ENCODE peak calls at places on chromosome 17, in six cellular contexts. R, D, S, Q, Y and K are unnamed samples.

GRCh38 chr17:75241996-75242460 is 19.4 kb downstream of the GGA3 start:
- DNase-seq in R (no peak), Y (no peak), D (no peak), S (no peak), Q (no peak), K (peak; percentile 52)

GRCh38 chr17:34443832-34444469 is 80.9 kb upstream of the CCL1 start:
- DNase-seq in D (peak; percentile 24), Q (no peak), R (peak; percentile 43), Y (peak; percentile 62), S (peak; percentile 76), K (no peak)

GRCh38 chr17:81251091-81251942 is 12.2 kb downstream of the NDUFAF8 start:
- DNase-seq in R (no peak), S (no peak), D (no peak), Y (no peak), Q (no peak), K (no peak)

GRCh38 chr17:34670618-34671017 is 91.2 kb downstream of the TMEM132E start:
- DNase-seq in D (no peak), S (no peak), Y (no peak), R (no peak), Q (no peak), K (no peak)

GRCh38 chr17:73757324-73757942 is 113.2 kb upstream of the SDK2 start:
- DNase-seq in S (no peak), Q (no peak), Y (no peak), R (no peak), D (no peak), K (no peak)

GRCh38 chr17:17792143-17792550 is 44.6 kb downstream of the SREBF1 start:
- DNase-seq in R (no peak), D (no peak), Q (no peak), Y (no peak), S (peak; percentile 61), K (no peak)

GRCh38 chr17:4598776-4599504 is 14.6 kb downstream of the SMTNL2 start:
- DNase-seq in Q (no peak), R (no peak), S (peak; percentile 27), Y (no peak), D (no peak), K (peak; percentile 51)

GRCh38 chr17:6534846-6535514 is 21.4 kb downstream of the PITPNM3 start:
- DNase-seq in R (no peak), D (no peak), Q (no peak), S (no peak), Y (no peak), K (no peak)

GRCh38 chr17:50267074-50267841 is 7.0 kb upstream of the TMEM92 start:
- DNase-seq in S (peak; percentile 52), Q (no peak), D (no peak), Y (no peak), R (no peak), K (peak; percentile 47)

GRCh38 chr17:41734139-41734948 is at the start of gene HAP1:
- DNase-seq in D (no peak), Y (peak; percentile 93), S (peak; percentile 83), R (peak; percentile 76), Q (no peak), K (peak; percentile 8)

GRCh38 chr17:17056167-17056562 is 13.9 kb downstream of the MPRIP start:
- DNase-seq in Q (no peak), Y (no peak), D (no peak), R (no peak), S (no peak), K (no peak)

GRCh38 chr17:80189611-80190010 is 19.8 kb downstream of the CARD14 start:
- DNase-seq in R (no peak), D (no peak), Q (no peak), S (no peak), Y (no peak), K (no peak)

GRCh38 chr17:45127583-45128300 is 4.6 kb downstream of the PLCD3 start:
- DNase-seq in R (peak; percentile 82), D (no peak), S (no peak), Y (no peak), Q (no peak), K (peak; percentile 42)

GRCh38 chr17:15342460-15342859 is 1.1 kb upstream of the TEKT3 start:
- DNase-seq in Y (no peak), D (no peak), S (no peak), Q (no peak), R (no peak), K (peak; percentile 12)

GRCh38 chr17:60863892-60864673 is 186.4 kb downstream of the BCAS3 start:
- DNase-seq in Q (no peak), R (no peak), S (no peak), D (no peak), Y (no peak), K (peak; percentile 9)

GRCh38 chr17:6381052-6381451 is 53.9 kb downstream of the AIPL1 start:
- DNase-seq in D (no peak), Q (no peak), R (no peak), S (no peak), Y (no peak), K (no peak)

GRCh38 chr17:72077326-72077960 is 43.4 kb upstream of the SOX9 start:
- DNase-seq in S (no peak), D (no peak), Y (no peak), Q (no peak), R (no peak), K (peak; percentile 10)

GRCh38 chr17:50219939-50220465 is 18.6 kb upstream of the COL1A1 start:
- DNase-seq in Q (no peak), R (no peak), S (no peak), D (no peak), Y (no peak), K (peak; percentile 75)

GRCh38 chr17:35486920-35487727 is 38.6 kb upstream of the SLFN13 start:
- DNase-seq in Q (peak; percentile 23), D (no peak), Y (peak; percentile 55), S (no peak), R (no peak), K (peak; percentile 56)

GRCh38 chr17:61519754-61520440 is 67.7 kb downstream of the TBX4 start:
- DNase-seq in Q (no peak), R (no peak), Y (no peak), D (no peak), S (no peak), K (peak; percentile 4)

DNA sequence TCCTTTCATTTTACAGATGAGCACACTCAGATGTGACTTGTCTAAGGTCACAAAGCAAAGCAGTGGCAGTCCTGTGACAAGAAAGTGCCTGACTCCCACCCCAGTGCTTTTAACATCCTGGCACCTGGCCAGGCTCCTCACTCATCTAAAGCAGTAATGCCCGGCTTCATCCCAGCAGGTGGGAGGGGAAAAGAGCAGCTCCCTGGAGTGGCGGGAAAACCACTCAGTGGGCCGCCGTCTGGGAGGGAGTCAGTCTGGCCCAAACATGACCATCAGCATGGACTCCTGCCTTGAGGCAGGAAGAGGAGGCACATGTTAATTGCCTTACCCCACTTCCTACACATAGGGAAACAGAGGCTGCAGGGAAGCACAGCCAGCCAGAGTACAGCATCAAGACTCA is 2.6 kb downstream of the PCGF2 start:
- DNase-seq in Q (no peak), Y (no peak), S (no peak), D (no peak), R (no peak), K (no peak)
- TF ChIP-seq RFX5 in Q (no peak), Y (no peak), S (no peak), D (no peak), R (no peak), K (no peak)

GRCh38 chr17:28372203-28372944 is 880 bp downstream of the SARM1 start:
- DNase-seq in R (no peak), Q (no peak), S (peak; percentile 67), Y (no peak), D (no peak), K (peak; percentile 30)
- TF ChIP-seq RFX5 in R (no peak), Q (no peak), S (no peak), Y (no peak), D (no peak), K (no peak)

GRCh38 chr17:51537996-51538550 is 277.7 kb downstream of the UTP18 start:
- DNase-seq in D (no peak), R (no peak), S (no peak), Q (no peak), Y (no peak), K (no peak)

GRCh38 chr17:51541215-51541614 is 280.9 kb downstream of the UTP18 start:
- DNase-seq in Y (no peak), R (no peak), Q (no peak), D (no peak), S (no peak), K (no peak)

GRCh38 chr17:51540151-51540550 is 279.8 kb downstream of the UTP18 start:
- DNase-seq in D (no peak), Y (no peak), S (no peak), R (peak; percentile 20), Q (no peak), K (no peak)

GRCh38 chr17:51536627-51537026 is 276.3 kb downstream of the UTP18 start:
- DNase-seq in Q (no peak), Y (no peak), S (no peak), D (no peak), R (no peak), K (no peak)
- TF ChIP-seq RFX5 in Q (no peak), Y (no peak), S (no peak), D (no peak), R (no peak), K (no peak)

GRCh38 chr17:794876-795275 is 12.7 kb downstream of the MRM3 start:
- DNase-seq in Q (no peak), S (peak; percentile 90), Y (peak; percentile 83), R (peak; percentile 79), D (peak; percentile 58), K (peak; percentile 59)
- TF ChIP-seq RFX5 in Q (no peak), S (no peak), Y (no peak), R (no peak), D (no peak), K (no peak)

GRCh38 chr17:82407255-82407654 is 10.9 kb upstream of the HEXD start:
- DNase-seq in R (peak; percentile 33), D (no peak), Q (no peak), S (no peak), Y (no peak), K (peak; percentile 13)
- TF ChIP-seq RFX5 in R (no peak), D (no peak), Q (no peak), S (no peak), Y (no peak), K (no peak)